ENCODE peak calls at places on chromosome 2, in ten cellular contexts. I is RPMI7951; R is Ammon's horn; F is T-helper 9 cell; V is sigmoid colon; D is A549; L is heart left ventricle; S is GM19239; N is ecto neural progenitor cell; G is CD4-positive, alpha-beta T cell. M is an unnamed sample.

GRCh38 chr2:212181646-212182045 is 357.0 kb downstream of the ERBB4 start:
- DNase-seq in S (no peak), D (no peak), L (no peak), V (no peak), F (no peak), N (no peak), R (no peak), G (no peak), I (no peak), M (no peak)

GRCh38 chr2:171400395-171400794 is 33.4 kb downstream of the METTL8 start:
- DNase-seq in L (no peak), I (no peak), F (no peak), S (no peak), R (no peak), N (no peak), G (no peak), V (no peak), D (no peak), M (no peak)

GRCh38 chr2:104844813-104845551 is 8.9 kb upstream of the POU3F3 start:
- DNase-seq in D (no peak), R (peak), G (no peak), I (no peak), N (peak), S (no peak), V (no peak), F (no peak), L (peak), M (peak)

GRCh38 chr2:219252900-219253752 is at the start of gene TUBA4B:
- DNase-seq in N (no peak), L (peak), S (no peak), I (no peak), V (peak), G (peak), R (no peak), F (peak), D (peak), M (peak)

GRCh38 chr2:82344670-82345069 is 2040.1 kb upstream of the LRRTM1 start:
- DNase-seq in V (no peak), F (no peak), N (no peak), G (no peak), R (no peak), L (no peak), S (no peak), D (peak), I (peak), M (no peak)

GRCh38 chr2:84894131-84894586 is 11.3 kb upstream of the TMSB10 start:
- DNase-seq in G (no peak), D (no peak), N (no peak), L (no peak), V (peak), I (no peak), S (no peak), R (no peak), F (no peak), M (no peak)

GRCh38 chr2:67612576-67612981 is 215.4 kb downstream of the ETAA1 start:
- DNase-seq in G (no peak), S (no peak), L (no peak), I (no peak), F (no peak), N (no peak), V (no peak), R (no peak), D (no peak), M (no peak)

GRCh38 chr2:40831313-40831873 is 379.5 kb upstream of the SLC8A1 start:
- DNase-seq in N (no peak), D (no peak), F (no peak), L (no peak), I (no peak), R (no peak), V (no peak), S (no peak), G (no peak), M (no peak)

GRCh38 chr2:74507926-74508520 is 528 bp upstream of the PCGF1 start:
- DNase-seq in N (no peak), F (no peak), R (peak), L (no peak), G (no peak), V (no peak), I (peak), S (no peak), D (no peak), M (peak)